ENCODE peak calls at places on chromosomes 12 and 14, in nine cellular contexts. L, Z, M, N, V, U, H, W and S are unnamed samples.

GRCh38 chr14:68657300-68658028 is 135.4 kb downstream of the ZFP36L1 start:
- DNase-seq in W (no peak), L (no peak), N (no peak), V (no peak), Z (no peak), U (no peak), M (no peak), H (no peak), S (no peak)

GRCh38 chr12:105679982-105680381 is 349.5 kb downstream of the C12orf75 start:
- DNase-seq in H (no peak), Z (no peak), N (no peak), V (no peak), U (no peak), M (no peak), W (no peak), L (no peak), S (no peak)

GRCh38 chr14:99579903-99580570 is 24.0 kb downstream of the CCDC85C start:
- DNase-seq in H (no peak), U (peak), Z (no peak), V (no peak), L (peak), N (peak), M (peak), W (no peak), S (peak)

GRCh38 chr14:80491131-80491530 is 279.8 kb upstream of the DIO2 start:
- DNase-seq in W (peak), L (peak), H (no peak), U (peak), Z (no peak), N (no peak), V (peak), M (no peak), S (no peak)

GRCh38 chr14:102484316-102484715 is 25.3 kb downstream of the ANKRD9 start:
- DNase-seq in U (no peak), L (no peak), Z (no peak), M (no peak), V (no peak), H (no peak), W (no peak), N (no peak), S (no peak)

GRCh38 chr14:39232554-39233415 is 930 bp upstream of the MIA2 start:
- DNase-seq in N (no peak), W (peak), U (peak), H (no peak), M (no peak), V (no peak), Z (no peak), L (no peak), S (peak)

GRCh38 chr12:89506050-89506449 is 18.5 kb downstream of the GALNT4 start:
- DNase-seq in L (no peak), W (no peak), Z (no peak), U (no peak), V (no peak), H (no peak), M (no peak), N (no peak), S (no peak)

GRCh38 chr14:75711134-75711795 is 50.2 kb downstream of the TTLL5 start:
- DNase-seq in V (no peak), W (peak), M (peak), L (peak), U (peak), Z (no peak), N (peak), H (no peak), S (peak)

GRCh38 chr12:57583008-57583831 is 7.8 kb upstream of the PIP4K2C start:
- DNase-seq in U (peak), Z (peak), M (peak), N (peak), W (peak), H (peak), L (peak), V (no peak), S (peak)